ENCODE peak calls at places on chromosomes 13 and 19, in six cellular contexts. M, S, E, T, F and G are unnamed samples.
A peak's percentile ranks its signal among the peaks of the same experiment; 100 is the strongest.

GRCh38 chr13:23378009-23378632 is 55.4 kb downstream of the SACS start:
- DNase-seq in M (peak; percentile 27), S (no peak), E (no peak), T (peak; percentile 17), F (no peak), G (no peak)

GRCh38 chr13:46903748-46904147 is 6.9 kb upstream of the HTR2A start:
- DNase-seq in M (no peak), S (no peak), E (no peak), T (no peak), F (no peak), G (no peak)

GRCh38 chr13:62300021-62300420 is 884.4 kb upstream of the PCDH20 start:
- DNase-seq in M (no peak), S (no peak), E (no peak), T (no peak), F (no peak), G (no peak)

GRCh38 chr13:59343132-59343531 is 820.6 kb downstream of the DIAPH3 start:
- DNase-seq in M (no peak), S (no peak), E (no peak), T (no peak), F (no peak), G (no peak)

GRCh38 chr19:3723883-3724282 is 15.7 kb downstream of the TJP3 start:
- DNase-seq in M (no peak), S (peak; percentile 85), E (no peak), T (no peak), F (no peak), G (no peak)

GRCh38 chr13:100068532-100068931 is 20.4 kb upstream of the PCCA start:
- DNase-seq in M (no peak), S (no peak), E (no peak), T (no peak), F (no peak), G (no peak)

GRCh38 chr19:50181121-50181520 is 18.0 kb upstream of the IZUMO2 start:
- DNase-seq in M (no peak), S (no peak), E (no peak), T (no peak), F (no peak), G (no peak)

GRCh38 chr13:24270639-24271131 is 38.7 kb upstream of the C1QTNF9 start:
- DNase-seq in M (peak; percentile 48), S (peak; percentile 47), E (peak; percentile 60), T (peak; percentile 61), F (peak; percentile 68), G (peak; percentile 48)

GRCh38 chr19:50835103-50835784 is 1.9 kb upstream of the KLK15 start:
- DNase-seq in M (no peak), S (no peak), E (no peak), T (no peak), F (no peak), G (no peak)

GRCh38 chr13:56352356-56352755 is 788.4 kb upstream of the PRR20A start:
- DNase-seq in M (no peak), S (no peak), E (no peak), T (no peak), F (no peak), G (no peak)

GRCh38 chr13:32330438-32330837 is 15.1 kb downstream of the BRCA2 start:
- DNase-seq in M (no peak), S (no peak), E (no peak), T (no peak), F (no peak), G (no peak)

GRCh38 chr19:4598712-4599111 is 39.2 kb upstream of the SEMA6B start:
- DNase-seq in M (no peak), S (peak; percentile 74), E (no peak), T (no peak), F (no peak), G (no peak)

GRCh38 chr13:50916701-50917184 is 7.2 kb downstream of the RNASEH2B start:
- DNase-seq in M (no peak), S (no peak), E (no peak), T (no peak), F (no peak), G (peak; percentile 11)

GRCh38 chr13:27379694-27380596 is 44.5 kb upstream of the GTF3A start:
- DNase-seq in M (peak; percentile 22), S (peak; percentile 83), E (peak; percentile 89), T (no peak), F (peak; percentile 39), G (no peak)

GRCh38 chr13:42549555-42549941 is 24.4 kb upstream of the TNFSF11 start:
- DNase-seq in M (no peak), S (no peak), E (no peak), T (no peak), F (no peak), G (no peak)

GRCh38 chr19:35318679-35319448 is 10.1 kb upstream of the CD22 start:
- DNase-seq in M (no peak), S (no peak), E (no peak), T (peak; percentile 53), F (peak; percentile 37), G (peak; percentile 49)

GRCh38 chr13:109874921-109875454 is 88.6 kb upstream of the IRS2 start:
- DNase-seq in M (no peak), S (no peak), E (no peak), T (no peak), F (no peak), G (no peak)

GRCh38 chr19:17766543-17767131 is 15.4 kb downstream of the FCHO1 start:
- DNase-seq in M (no peak), S (peak; percentile 93), E (peak; percentile 81), T (no peak), F (peak; percentile 81), G (peak; percentile 43)

GRCh38 chr13:110882972-110883371 is 31.9 kb downstream of the ANKRD10 start:
- DNase-seq in M (no peak), S (no peak), E (no peak), T (no peak), F (no peak), G (no peak)

GRCh38 chr19:5952193-5953033 is 25.5 kb downstream of the RANBP3 start:
- DNase-seq in M (no peak), S (no peak), E (no peak), T (no peak), F (no peak), G (no peak)

GRCh38 chr19:5949792-5950305 is 28.1 kb downstream of the RANBP3 start:
- DNase-seq in M (no peak), S (no peak), E (no peak), T (no peak), F (peak; percentile 71), G (no peak)

GRCh38 chr19:5950744-5951143 is 27.2 kb downstream of the RANBP3 start:
- DNase-seq in M (no peak), S (peak; percentile 69), E (no peak), T (no peak), F (no peak), G (no peak)

GRCh38 chr19:5953034-5953589 is 24.8 kb downstream of the RANBP3 start:
- DNase-seq in M (no peak), S (no peak), E (no peak), T (no peak), F (no peak), G (no peak)

GRCh38 chr19:5951338-5951861 is 26.5 kb downstream of the RANBP3 start:
- DNase-seq in M (no peak), S (peak; percentile 61), E (no peak), T (no peak), F (no peak), G (no peak)
- H3K4me1 ChIP-seq in M (peaks cover 69% of the 10 kb centered on the region), S (peaks cover 83% of the 10 kb centered on the region), E (peaks cover 57% of the 10 kb centered on the region), T (peaks cover 18% of the 10 kb centered on the region), F (peaks cover 100% of the 10 kb centered on the region), G (peaks cover 58% of the 10 kb centered on the region)

GRCh38 chr19:43749898-43750297 is 4.9 kb downstream of the SMG9 start:
- DNase-seq in M (no peak), S (no peak), E (no peak), T (no peak), F (no peak), G (no peak)

GRCh38 chr19:43749152-43749551 is 5.6 kb downstream of the SMG9 start:
- DNase-seq in M (no peak), S (no peak), E (no peak), T (no peak), F (no peak), G (no peak)

GRCh38 chr19:43748205-43748594 is 6.6 kb downstream of the SMG9 start:
- DNase-seq in M (no peak), S (no peak), E (no peak), T (no peak), F (no peak), G (no peak)

GRCh38 chr19:43748685-43749084 is 6.1 kb downstream of the SMG9 start:
- DNase-seq in M (no peak), S (no peak), E (no peak), T (no peak), F (no peak), G (no peak)

GRCh38 chr19:43747557-43748204 is 7.1 kb downstream of the SMG9 start:
- DNase-seq in M (no peak), S (no peak), E (no peak), T (no peak), F (no peak), G (no peak)
- H3K4me3 ChIP-seq in M (no peak overlapping the region), S (no peak overlapping the region), E (no peak overlapping the region), T (no peak overlapping the region), F (no peak overlapping the region), G (no peak overlapping the region)

GRCh38 chr19:10519421-10519820 is 2.2 kb upstream of the S1PR5 start:
- DNase-seq in M (no peak), S (no peak), E (no peak), T (no peak), F (no peak), G (no peak)
- H3K4me1 ChIP-seq in M (peaks cover 24% of the 10 kb centered on the region), S (peaks cover 21% of the 10 kb centered on the region), E (peaks cover 59% of the 10 kb centered on the region), T (peaks cover 4% of the 10 kb centered on the region), F (peaks cover 24% of the 10 kb centered on the region), G (peaks cover 3% of the 10 kb centered on the region)

GRCh38 chr13:40981361-40981760 is 37.8 kb downstream of the ELF1 start:
- DNase-seq in M (no peak), S (no peak), E (no peak), T (no peak), F (no peak), G (no peak)

GRCh38 chr13:40982772-40983171 is 36.3 kb downstream of the ELF1 start:
- DNase-seq in M (peak; percentile 58), S (no peak), E (no peak), T (no peak), F (no peak), G (no peak)

GRCh38 chr13:40979232-40979631 is 39.9 kb downstream of the ELF1 start:
- DNase-seq in M (no peak), S (no peak), E (no peak), T (no peak), F (no peak), G (no peak)

GRCh38 chr13:40981949-40982348 is 37.2 kb downstream of the ELF1 start:
- DNase-seq in M (no peak), S (no peak), E (no peak), T (no peak), F (no peak), G (no peak)

GRCh38 chr13:40980466-40980865 is 38.6 kb downstream of the ELF1 start:
- DNase-seq in M (no peak), S (no peak), E (no peak), T (no peak), F (no peak), G (no peak)
- H3K4me3 ChIP-seq in M (peak overlapping the region; percentile 66), S (no peak overlapping the region), E (no peak overlapping the region), T (peak overlapping the region; percentile 20), F (peak overlapping the region; percentile 52), G (peak overlapping the region; percentile 34)

GRCh38 chr19:1102407-1103106 is 1.2 kb upstream of the GPX4 start:
- DNase-seq in M (no peak), S (no peak), E (no peak), T (peak; percentile 65), F (no peak), G (peak; percentile 87)
- H3K4me1 ChIP-seq in M (peaks cover 27% of the 10 kb centered on the region), S (peaks cover 8% of the 10 kb centered on the region), E (peaks cover 42% of the 10 kb centered on the region), T (peaks cover 30% of the 10 kb centered on the region), F (peaks cover 86% of the 10 kb centered on the region), G (peaks cover 42% of the 10 kb centered on the region)